ENCODE peak calls at places on chromosomes 11 and 22, in four cellular contexts. One of them, this sample, is unnamed.

GRCh38 chr11:67352546-67353316 is 615 bp downstream of the POLD4 start:
- DNase-seq in activated T-cell treated with anti-CD3 and anti-CD28 coated beads, Interleukin-2, amount 50 U/mL, for 4 hours: peak
- DNase-seq in activated T-helper 1 cell treated with anti-CD3 and anti-CD28 coated beads, Interleukin-2, amount 50 U/mL, for 16 hours: no peak
- DNase-seq in COR-L47: no peak
- DNase-seq in this sample: peak

GRCh38 chr11:79232346-79232745 is 208.5 kb downstream of the TENM4 start:
- DNase-seq in activated T-helper 1 cell treated with anti-CD3 and anti-CD28 coated beads, Interleukin-2, amount 50 U/mL, for 16 hours: no peak
- DNase-seq in activated T-cell treated with anti-CD3 and anti-CD28 coated beads, Interleukin-2, amount 50 U/mL, for 4 hours: no peak
- DNase-seq in COR-L47: no peak
- DNase-seq in this sample: no peak

GRCh38 chr22:49686495-49687219 is 141.0 kb downstream of the BRD1 start:
- DNase-seq in COR-L47: no peak
- DNase-seq in activated T-cell treated with anti-CD3 and anti-CD28 coated beads, Interleukin-2, amount 50 U/mL, for 4 hours: no peak
- DNase-seq in activated T-helper 1 cell treated with anti-CD3 and anti-CD28 coated beads, Interleukin-2, amount 50 U/mL, for 16 hours: no peak
- DNase-seq in this sample: no peak

GRCh38 chr11:2700415-2701211 is 819 bp upstream of the KCNQ1OT1 start:
- DNase-seq in activated T-helper 1 cell treated with anti-CD3 and anti-CD28 coated beads, Interleukin-2, amount 50 U/mL, for 16 hours: no peak
- DNase-seq in activated T-cell treated with anti-CD3 and anti-CD28 coated beads, Interleukin-2, amount 50 U/mL, for 4 hours: peak
- DNase-seq in COR-L47: no peak
- DNase-seq in this sample: peak

GRCh38 chr11:83568474-83568873 is 282.3 kb upstream of the CCDC90B start:
- DNase-seq in activated T-cell treated with anti-CD3 and anti-CD28 coated beads, Interleukin-2, amount 50 U/mL, for 4 hours: no peak
- DNase-seq in activated T-helper 1 cell treated with anti-CD3 and anti-CD28 coated beads, Interleukin-2, amount 50 U/mL, for 16 hours: no peak
- DNase-seq in COR-L47: no peak
- DNase-seq in this sample: no peak

GRCh38 chr11:119320593-119321524 is 3.9 kb upstream of the MCAM start:
- DNase-seq in COR-L47: no peak
- DNase-seq in activated T-cell treated with anti-CD3 and anti-CD28 coated beads, Interleukin-2, amount 50 U/mL, for 4 hours: peak
- DNase-seq in activated T-helper 1 cell treated with anti-CD3 and anti-CD28 coated beads, Interleukin-2, amount 50 U/mL, for 16 hours: peak
- DNase-seq in this sample: peak

GRCh38 chr22:48403521-48403921 is 1424.2 kb downstream of the BRD1 start:
- DNase-seq in activated T-helper 1 cell treated with anti-CD3 and anti-CD28 coated beads, Interleukin-2, amount 50 U/mL, for 16 hours: no peak
- DNase-seq in COR-L47: no peak
- DNase-seq in activated T-cell treated with anti-CD3 and anti-CD28 coated beads, Interleukin-2, amount 50 U/mL, for 4 hours: no peak
- DNase-seq in this sample: no peak

GRCh38 chr22:24200616-24201212 is 19.4 kb downstream of the SUSD2 start:
- DNase-seq in activated T-cell treated with anti-CD3 and anti-CD28 coated beads, Interleukin-2, amount 50 U/mL, for 4 hours: no peak
- DNase-seq in activated T-helper 1 cell treated with anti-CD3 and anti-CD28 coated beads, Interleukin-2, amount 50 U/mL, for 16 hours: no peak
- DNase-seq in COR-L47: no peak
- DNase-seq in this sample: no peak

GRCh38 chr11:119262668-119263351 is 54.1 kb downstream of the MCAM start:
- DNase-seq in COR-L47: no peak
- DNase-seq in activated T-helper 1 cell treated with anti-CD3 and anti-CD28 coated beads, Interleukin-2, amount 50 U/mL, for 16 hours: no peak
- DNase-seq in activated T-cell treated with anti-CD3 and anti-CD28 coated beads, Interleukin-2, amount 50 U/mL, for 4 hours: no peak
- DNase-seq in this sample: no peak

GRCh38 chr11:16217631-16218030 is 138.7 kb downstream of the SOX6 start:
- DNase-seq in activated T-cell treated with anti-CD3 and anti-CD28 coated beads, Interleukin-2, amount 50 U/mL, for 4 hours: no peak
- DNase-seq in activated T-helper 1 cell treated with anti-CD3 and anti-CD28 coated beads, Interleukin-2, amount 50 U/mL, for 16 hours: no peak
- DNase-seq in COR-L47: no peak
- DNase-seq in this sample: no peak

GRCh38 chr11:67288452-67289225 is 464 bp upstream of the ANKRD13D start:
- DNase-seq in activated T-cell treated with anti-CD3 and anti-CD28 coated beads, Interleukin-2, amount 50 U/mL, for 4 hours: peak
- DNase-seq in activated T-helper 1 cell treated with anti-CD3 and anti-CD28 coated beads, Interleukin-2, amount 50 U/mL, for 16 hours: peak
- DNase-seq in COR-L47: peak
- DNase-seq in this sample: peak

GRCh38 chr11:114160884-114161283 is 101.4 kb downstream of the ZBTB16 start:
- DNase-seq in COR-L47: no peak
- DNase-seq in activated T-cell treated with anti-CD3 and anti-CD28 coated beads, Interleukin-2, amount 50 U/mL, for 4 hours: no peak
- DNase-seq in activated T-helper 1 cell treated with anti-CD3 and anti-CD28 coated beads, Interleukin-2, amount 50 U/mL, for 16 hours: no peak
- DNase-seq in this sample: no peak

GRCh38 chr11:23542171-23542570 is 681.9 kb upstream of the CCDC179 start:
- DNase-seq in activated T-cell treated with anti-CD3 and anti-CD28 coated beads, Interleukin-2, amount 50 U/mL, for 4 hours: no peak
- DNase-seq in COR-L47: no peak
- DNase-seq in activated T-helper 1 cell treated with anti-CD3 and anti-CD28 coated beads, Interleukin-2, amount 50 U/mL, for 16 hours: no peak
- DNase-seq in this sample: no peak

GRCh38 chr11:118247041-118247440 is 5.1 kb downstream of the MPZL3 start:
- DNase-seq in activated T-helper 1 cell treated with anti-CD3 and anti-CD28 coated beads, Interleukin-2, amount 50 U/mL, for 16 hours: no peak
- DNase-seq in COR-L47: no peak
- DNase-seq in activated T-cell treated with anti-CD3 and anti-CD28 coated beads, Interleukin-2, amount 50 U/mL, for 4 hours: no peak
- DNase-seq in this sample: no peak

GRCh38 chr22:48745842-48746788 is 1081.6 kb downstream of the BRD1 start:
- DNase-seq in activated T-cell treated with anti-CD3 and anti-CD28 coated beads, Interleukin-2, amount 50 U/mL, for 4 hours: no peak
- DNase-seq in COR-L47: no peak
- DNase-seq in activated T-helper 1 cell treated with anti-CD3 and anti-CD28 coated beads, Interleukin-2, amount 50 U/mL, for 16 hours: no peak
- DNase-seq in this sample: no peak

GRCh38 chr11:118227865-118228785 is 3.3 kb upstream of the JAML start:
- DNase-seq in activated T-helper 1 cell treated with anti-CD3 and anti-CD28 coated beads, Interleukin-2, amount 50 U/mL, for 16 hours: no peak
- DNase-seq in activated T-cell treated with anti-CD3 and anti-CD28 coated beads, Interleukin-2, amount 50 U/mL, for 4 hours: no peak
- DNase-seq in COR-L47: no peak
- DNase-seq in this sample: no peak

GRCh38 chr22:17269224-17269606 is 50.0 kb upstream of the ADA2 start:
- DNase-seq in COR-L47: no peak
- DNase-seq in activated T-helper 1 cell treated with anti-CD3 and anti-CD28 coated beads, Interleukin-2, amount 50 U/mL, for 16 hours: no peak
- DNase-seq in activated T-cell treated with anti-CD3 and anti-CD28 coated beads, Interleukin-2, amount 50 U/mL, for 4 hours: no peak
- DNase-seq in this sample: no peak

GRCh38 chr11:9957072-9957471 is 293.2 kb downstream of the SWAP70 start:
- DNase-seq in activated T-helper 1 cell treated with anti-CD3 and anti-CD28 coated beads, Interleukin-2, amount 50 U/mL, for 16 hours: no peak
- DNase-seq in COR-L47: no peak
- DNase-seq in activated T-cell treated with anti-CD3 and anti-CD28 coated beads, Interleukin-2, amount 50 U/mL, for 4 hours: no peak
- DNase-seq in this sample: no peak

GRCh38 chr22:49057910-49058309 is 769.8 kb downstream of the BRD1 start:
- DNase-seq in activated T-helper 1 cell treated with anti-CD3 and anti-CD28 coated beads, Interleukin-2, amount 50 U/mL, for 16 hours: no peak
- DNase-seq in activated T-cell treated with anti-CD3 and anti-CD28 coated beads, Interleukin-2, amount 50 U/mL, for 4 hours: no peak
- DNase-seq in COR-L47: no peak
- DNase-seq in this sample: no peak

GRCh38 chr11:120517390-120518315 is 6.1 kb downstream of the GRIK4 start:
- DNase-seq in activated T-helper 1 cell treated with anti-CD3 and anti-CD28 coated beads, Interleukin-2, amount 50 U/mL, for 16 hours: no peak
- DNase-seq in activated T-cell treated with anti-CD3 and anti-CD28 coated beads, Interleukin-2, amount 50 U/mL, for 4 hours: no peak
- DNase-seq in COR-L47: no peak
- DNase-seq in this sample: no peak

GRCh38 chr22:44957267-44957905 is 52.4 kb downstream of the PHF21B start:
- DNase-seq in COR-L47: no peak
- DNase-seq in activated T-cell treated with anti-CD3 and anti-CD28 coated beads, Interleukin-2, amount 50 U/mL, for 4 hours: no peak
- DNase-seq in activated T-helper 1 cell treated with anti-CD3 and anti-CD28 coated beads, Interleukin-2, amount 50 U/mL, for 16 hours: no peak
- DNase-seq in this sample: no peak

GRCh38 chr11:69934861-69935494 is 115.8 kb upstream of the FGF3 start:
- DNase-seq in activated T-helper 1 cell treated with anti-CD3 and anti-CD28 coated beads, Interleukin-2, amount 50 U/mL, for 16 hours: no peak
- DNase-seq in COR-L47: peak
- DNase-seq in activated T-cell treated with anti-CD3 and anti-CD28 coated beads, Interleukin-2, amount 50 U/mL, for 4 hours: no peak
- DNase-seq in this sample: no peak

GRCh38 chr22:37419916-37420655 is 7.2 kb downstream of the ELFN2 start:
- DNase-seq in COR-L47: no peak
- DNase-seq in activated T-cell treated with anti-CD3 and anti-CD28 coated beads, Interleukin-2, amount 50 U/mL, for 4 hours: no peak
- DNase-seq in activated T-helper 1 cell treated with anti-CD3 and anti-CD28 coated beads, Interleukin-2, amount 50 U/mL, for 16 hours: no peak
- DNase-seq in this sample: no peak

GRCh38 chr11:73715551-73715950 is 45.3 kb downstream of the RAB6A start:
- DNase-seq in activated T-cell treated with anti-CD3 and anti-CD28 coated beads, Interleukin-2, amount 50 U/mL, for 4 hours: no peak
- DNase-seq in COR-L47: no peak
- DNase-seq in activated T-helper 1 cell treated with anti-CD3 and anti-CD28 coated beads, Interleukin-2, amount 50 U/mL, for 16 hours: no peak
- DNase-seq in this sample: no peak

GRCh38 chr22:26445577-26446275 is 16.7 kb downstream of the ASPHD2 start:
- DNase-seq in activated T-helper 1 cell treated with anti-CD3 and anti-CD28 coated beads, Interleukin-2, amount 50 U/mL, for 16 hours: no peak
- DNase-seq in COR-L47: no peak
- DNase-seq in activated T-cell treated with anti-CD3 and anti-CD28 coated beads, Interleukin-2, amount 50 U/mL, for 4 hours: no peak
- DNase-seq in this sample: no peak

GRCh38 chr22:50261615-50262459 is at the start of gene MAPK12:
- DNase-seq in activated T-cell treated with anti-CD3 and anti-CD28 coated beads, Interleukin-2, amount 50 U/mL, for 4 hours: no peak
- DNase-seq in activated T-helper 1 cell treated with anti-CD3 and anti-CD28 coated beads, Interleukin-2, amount 50 U/mL, for 16 hours: no peak
- DNase-seq in COR-L47: peak
- DNase-seq in this sample: peak

GRCh38 chr11:19631657-19632325 is 80.8 kb upstream of the NAV2 start:
- DNase-seq in COR-L47: no peak
- DNase-seq in activated T-helper 1 cell treated with anti-CD3 and anti-CD28 coated beads, Interleukin-2, amount 50 U/mL, for 16 hours: no peak
- DNase-seq in activated T-cell treated with anti-CD3 and anti-CD28 coated beads, Interleukin-2, amount 50 U/mL, for 4 hours: no peak
- DNase-seq in this sample: no peak